ENCODE peak calls at places on chromosomes 12 and 14, in four cellular contexts. N is tibial nerve, U is transverse colon, P is body of pancreas. Z is an unnamed sample. For H3K4me1, the result is how much of the 10 kb centered on the place peaks cover.

GRCh38 chr14:33647385-33647786 is 303.5 kb downstream of the EGLN3 start:
- DNase-seq in P (peak), U (no peak), N (no peak), Z (no peak)

GRCh38 chr14:30034049-30034635 is 106.5 kb upstream of the PRKD1 start:
- DNase-seq in P (no peak), N (no peak), U (no peak), Z (no peak)

GRCh38 chr14:99581371-99581770 is 22.6 kb downstream of the CCDC85C start:
- DNase-seq in P (no peak), N (no peak), U (no peak), Z (no peak)

GRCh38 chr12:109946505-109946904 is 46.4 kb downstream of the TCHP start:
- DNase-seq in P (peak), N (no peak), U (no peak), Z (no peak)

GRCh38 chr14:69716483-69717187 is 50.3 kb upstream of the SRSF5 start:
- DNase-seq in U (peak), P (no peak), N (no peak), Z (no peak)

GRCh38 chr12:6326316-6326959 is 15.4 kb downstream of the TNFRSF1A start:
- DNase-seq in U (peak), N (no peak), P (no peak), Z (peak)

GRCh38 chr12:15842106-15842505 is 40.1 kb upstream of the STRAP start:
- DNase-seq in P (no peak), U (no peak), N (no peak), Z (no peak)

GRCh38 chr12:130992448-130992847 is 38.7 kb downstream of the ADGRD1 start:
- DNase-seq in P (peak), U (no peak), N (no peak), Z (no peak)

GRCh38 chr12:7498832-7499231 is 4.7 kb downstream of the CD163 start:
- DNase-seq in P (peak), N (no peak), U (no peak), Z (no peak)

GRCh38 chr12:52164624-52165023 is 27.2 kb downstream of the KRT80 start:
- DNase-seq in U (no peak), N (no peak), P (no peak), Z (no peak)

GRCh38 chr12:98591209-98591608 is 2.3 kb upstream of the SLC25A3 start:
- DNase-seq in P (no peak), N (no peak), U (no peak), Z (no peak)

GRCh38 chr14:63904724-63905123 is 51.9 kb downstream of the SYNE2 start:
- DNase-seq in N (no peak), P (no peak), U (no peak), Z (no peak)

GRCh38 chr14:93306844-93307243 is 26.0 kb downstream of the BTBD7 start:
- DNase-seq in N (no peak), U (no peak), P (no peak), Z (no peak)

GRCh38 chr14:93303659-93304058 is 29.2 kb downstream of the BTBD7 start:
- DNase-seq in U (no peak), N (no peak), P (no peak), Z (no peak)

GRCh38 chr14:93302688-93303581 is 29.9 kb downstream of the BTBD7 start:
- DNase-seq in P (no peak), N (no peak), U (no peak), Z (no peak)

GRCh38 chr14:93304771-93305170 is 28.1 kb downstream of the BTBD7 start:
- DNase-seq in N (no peak), P (no peak), U (no peak), Z (no peak)

DNA sequence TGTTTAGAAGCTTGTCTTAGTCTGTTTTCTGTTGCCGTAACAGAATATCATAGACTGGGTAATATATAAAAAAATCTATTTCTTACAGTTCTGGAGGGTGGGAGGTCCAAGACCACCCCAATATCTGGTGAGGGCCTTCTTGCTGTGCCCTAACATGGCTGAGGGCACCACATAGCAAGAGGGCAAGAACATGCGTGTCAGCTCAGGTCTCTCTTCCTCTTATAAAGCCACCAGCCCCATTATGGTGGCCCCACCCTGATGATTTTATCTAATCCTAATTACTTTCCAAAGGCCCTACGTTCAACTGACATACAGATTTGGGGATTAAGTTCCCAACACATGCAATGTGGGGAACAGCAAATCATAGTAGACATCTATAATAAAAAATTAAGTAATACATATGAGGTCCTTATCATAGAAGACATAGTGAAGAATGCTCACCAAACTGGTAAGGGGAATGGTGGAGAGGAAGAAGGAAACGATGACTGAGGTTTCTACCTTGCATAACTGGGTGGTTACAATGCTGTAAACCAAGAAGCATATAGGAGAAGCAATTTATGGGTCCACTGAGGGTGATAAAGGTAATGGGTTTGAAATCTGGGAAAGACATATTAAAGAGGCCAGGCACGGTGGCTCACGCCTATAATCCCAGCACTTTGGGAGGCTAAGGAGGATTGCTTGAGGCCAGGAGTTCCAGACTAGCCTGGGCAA is 27.0 kb downstream of the BTBD7 start:
- DNase-seq in P (no peak), U (no peak), N (no peak), Z (no peak)
- H3K4me1 ChIP-seq in P (under half), U (under half), N (half or more), Z (under half)

GRCh38 chr12:104991565-104992128 is 5.5 kb downstream of the NOPCHAP1 start:
- DNase-seq in U (no peak), N (no peak), P (no peak), Z (no peak)

GRCh38 chr12:104994301-104994700 is 8.2 kb downstream of the NOPCHAP1 start:
- DNase-seq in P (no peak), N (no peak), U (no peak), Z (no peak)

GRCh38 chr12:104985206-104985605 is 910 bp upstream of the NOPCHAP1 start:
- DNase-seq in N (no peak), U (no peak), P (no peak), Z (no peak)

GRCh38 chr12:104986022-104986941 is at the start of gene NOPCHAP1:
- DNase-seq in P (peak), N (peak), U (peak), Z (peak)

GRCh38 chr12:104990950-104991349 is 4.8 kb downstream of the NOPCHAP1 start:
- DNase-seq in P (no peak), N (no peak), U (no peak), Z (no peak)
- TF ChIP-seq POLR2A in P (no peak), N (no peak), U (no peak), Z (no peak)

DNA sequence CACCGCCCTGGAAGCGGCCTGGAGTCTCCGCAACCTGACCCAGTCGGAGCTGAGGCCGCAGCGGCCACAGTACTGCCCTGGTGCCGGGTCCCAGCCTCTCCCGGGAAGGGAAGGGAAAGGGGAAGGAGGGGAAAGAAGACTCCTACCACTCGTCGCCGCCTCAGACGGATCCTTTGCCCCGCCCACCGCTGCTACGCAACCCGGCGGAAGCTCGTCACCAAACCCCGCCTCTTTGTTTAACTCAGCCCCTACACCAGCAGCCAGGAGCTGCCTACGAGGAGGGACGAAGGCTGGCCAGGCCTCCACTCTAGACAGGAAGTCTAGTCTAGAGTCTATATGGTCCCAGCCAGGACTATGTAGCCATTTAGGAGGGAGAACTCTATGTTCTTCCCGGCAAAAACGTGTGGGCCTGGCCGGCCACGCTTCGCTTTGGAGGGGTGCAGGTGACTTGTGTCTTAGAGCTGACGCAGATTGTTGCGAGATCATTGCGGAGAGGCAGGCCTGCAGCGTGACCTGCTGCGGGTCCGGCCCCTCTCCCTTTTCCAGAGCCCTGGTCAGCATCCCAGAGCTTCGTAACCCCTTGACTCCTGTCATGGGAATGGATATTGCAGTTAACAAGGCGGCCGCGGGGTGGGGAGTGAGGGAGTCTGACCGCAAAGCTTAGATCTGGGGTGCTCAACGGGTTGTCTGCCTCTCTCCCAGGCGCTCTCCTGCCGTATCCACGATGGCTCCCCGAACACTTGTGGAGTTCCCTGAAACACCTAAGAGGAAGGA is at the start of gene RNF41:
- DNase-seq in P (peak), N (peak), U (peak), Z (peak)
- TF ChIP-seq CTCF in P (no peak), N (peak), U (no peak), Z (peak)

GRCh38 chr12:89239534-89239933 is 112.8 kb downstream of the DUSP6 start:
- DNase-seq in U (no peak), N (no peak), P (no peak), Z (no peak)
- H3K4me1 ChIP-seq in U (under half), N (under half), P (under half), Z (under half)

GRCh38 chr12:14571779-14572178 is 4.1 kb upstream of the PLBD1 start:
- DNase-seq in U (no peak), N (no peak), P (no peak), Z (no peak)

GRCh38 chr12:14564336-14564959 is 3.2 kb downstream of the PLBD1 start:
- DNase-seq in N (no peak), P (no peak), U (no peak), Z (no peak)

GRCh38 chr12:14563051-14563450 is 4.6 kb downstream of the PLBD1 start:
- DNase-seq in U (no peak), P (peak), N (no peak), Z (no peak)

GRCh38 chr12:14570231-14570630 is 2.5 kb upstream of the PLBD1 start:
- DNase-seq in U (no peak), N (no peak), P (no peak), Z (no peak)

DNA sequence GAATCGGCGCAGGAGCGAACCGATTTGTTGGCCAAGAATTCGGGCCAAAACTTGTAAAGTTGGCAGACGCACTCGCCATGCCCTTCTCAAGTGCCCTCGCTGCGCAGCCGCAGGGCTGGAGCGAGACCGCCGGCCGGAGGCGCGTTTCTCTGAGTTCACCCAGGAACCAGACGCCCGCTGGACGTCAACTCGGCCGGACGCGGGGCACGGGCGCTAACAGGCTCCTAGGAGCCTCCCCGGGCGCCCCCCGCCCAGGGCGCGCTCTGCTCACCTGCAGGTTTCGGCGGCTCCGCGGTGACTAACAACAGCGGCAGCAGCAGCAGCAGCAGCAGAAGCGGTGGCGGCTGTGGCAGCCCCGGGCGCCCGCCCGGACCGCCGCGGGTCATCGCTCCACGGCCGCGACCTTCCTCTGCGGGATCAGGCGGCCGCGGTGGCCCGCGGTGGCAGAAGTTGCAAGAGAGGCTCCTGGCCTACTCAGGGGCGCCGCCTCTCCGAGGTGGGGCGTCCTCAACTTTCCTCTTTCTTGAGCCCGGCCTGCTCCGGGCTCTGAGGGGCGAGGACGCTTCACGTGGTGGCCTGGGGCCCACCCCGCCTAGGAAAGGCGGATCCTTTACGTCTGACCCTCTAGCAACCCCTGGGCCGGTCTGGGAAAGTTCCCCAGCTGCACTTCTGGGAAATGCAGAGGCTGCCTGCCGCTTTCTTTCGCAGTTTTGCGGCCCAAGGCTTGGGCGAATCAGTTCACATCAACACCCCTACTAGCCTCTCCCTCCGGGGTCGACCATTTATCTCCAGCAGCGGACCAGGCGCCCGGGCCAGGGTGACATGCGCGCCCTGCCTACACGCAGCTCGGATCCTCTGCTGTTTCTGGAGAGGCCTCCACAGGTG is at the start of gene PLBD1:
- DNase-seq in P (peak), U (peak), N (no peak), Z (peak)
- TF ChIP-seq POLR2A in P (peak), U (peak), N (no peak), Z (no peak)

GRCh38 chr12:116926283-116927243 is 15.8 kb downstream of the FBXW8 start:
- DNase-seq in N (no peak), U (no peak), P (no peak), Z (no peak)
- TF ChIP-seq CTCF in N (no peak), U (no peak), P (no peak), Z (no peak)

GRCh38 chr12:86530996-86531655 is 274.9 kb upstream of the MGAT4C start:
- DNase-seq in N (no peak), P (no peak), U (no peak), Z (no peak)
- H3K4me1 ChIP-seq in N (under half), P (under half), U (under half), Z (under half)

Z was measured in uterus.